ENCODE peak calls at places on chromosomes 7 and 10, in four cellular contexts. One of them, this sample, is unnamed.

GRCh38 chr10:71881956-71882355 is 30.9 kb upstream of the PSAP start:
- DNase-seq in H1: no peak
- DNase-seq in suprapubic skin: no peak
- DNase-seq in K562: no peak
- DNase-seq in this sample: no peak

GRCh38 chr7:40965745-40966144 is 737.1 kb downstream of the INHBA start:
- DNase-seq in H1: no peak
- DNase-seq in suprapubic skin: no peak
- DNase-seq in K562: no peak
- DNase-seq in this sample: no peak

GRCh38 chr7:77913977-77914607 is 115.5 kb downstream of the PHTF2 start:
- DNase-seq in H1: no peak
- DNase-seq in suprapubic skin: no peak
- DNase-seq in K562: peak; percentile 21
- DNase-seq in this sample: no peak

GRCh38 chr7:80940539-80941205 is 21.8 kb upstream of the SEMA3C start:
- DNase-seq in H1: no peak
- DNase-seq in suprapubic skin: no peak
- DNase-seq in K562: no peak
- DNase-seq in this sample: no peak

GRCh38 chr10:128040096-128040495 is 86.1 kb downstream of the MKI67 start:
- DNase-seq in H1: no peak
- DNase-seq in suprapubic skin: no peak
- DNase-seq in K562: no peak
- DNase-seq in this sample: no peak

GRCh38 chr7:136045181-136045580 is 68.0 kb upstream of the MTPN start:
- DNase-seq in H1: no peak
- DNase-seq in suprapubic skin: no peak
- DNase-seq in K562: no peak
- DNase-seq in this sample: no peak

GRCh38 chr10:71059059-71059818 is 153.1 kb upstream of the UNC5B start:
- DNase-seq in H1: no peak
- DNase-seq in suprapubic skin: no peak
- DNase-seq in K562: no peak
- DNase-seq in this sample: no peak

GRCh38 chr7:92092210-92092609 is 42.1 kb downstream of the CYP51A1 start:
- DNase-seq in H1: no peak
- DNase-seq in suprapubic skin: no peak
- DNase-seq in K562: no peak
- DNase-seq in this sample: no peak

GRCh38 chr10:102785818-102786217 is 42.1 kb downstream of the WBP1L start:
- DNase-seq in H1: no peak
- DNase-seq in suprapubic skin: no peak
- DNase-seq in K562: no peak
- DNase-seq in this sample: no peak

GRCh38 chr7:149202831-149203231 is 7.5 kb downstream of the ZNF282 start:
- DNase-seq in H1: no peak
- DNase-seq in suprapubic skin: no peak
- DNase-seq in K562: no peak
- DNase-seq in this sample: no peak

GRCh38 chr7:46153951-46154787 is 233.1 kb upstream of the IGFBP3 start:
- DNase-seq in H1: no peak
- DNase-seq in suprapubic skin: no peak
- DNase-seq in K562: no peak
- DNase-seq in this sample: no peak

GRCh38 chr10:59904431-59905065 is 1.8 kb downstream of the CCDC6 start:
- DNase-seq in H1: no peak
- DNase-seq in suprapubic skin: no peak
- DNase-seq in K562: no peak
- DNase-seq in this sample: no peak

GRCh38 chr10:116687633-116688032 is 54.7 kb downstream of the HSPA12A start:
- DNase-seq in H1: no peak
- DNase-seq in suprapubic skin: no peak
- DNase-seq in K562: no peak
- DNase-seq in this sample: no peak

GRCh38 chr10:3805791-3806381 is 20.9 kb upstream of the KLF6 start:
- DNase-seq in H1: no peak
- DNase-seq in suprapubic skin: no peak
- DNase-seq in K562: peak; percentile 67
- DNase-seq in this sample: no peak

GRCh38 chr10:99536400-99537254 is 3.9 kb downstream of the NKX2-3 start:
- DNase-seq in H1: peak; percentile 82
- DNase-seq in suprapubic skin: no peak
- DNase-seq in K562: no peak
- DNase-seq in this sample: no peak

GRCh38 chr7:7554647-7555575 is 11.8 kb upstream of the MIOS start:
- DNase-seq in H1: no peak
- DNase-seq in suprapubic skin: no peak
- DNase-seq in K562: no peak
- DNase-seq in this sample: no peak

GRCh38 chr10:6204063-6204340 is 1.3 kb downstream of the PFKFB3 start:
- DNase-seq in H1: peak; percentile 71
- DNase-seq in suprapubic skin: no peak
- DNase-seq in K562: no peak
- DNase-seq in this sample: no peak

GRCh38 chr7:159226303-159226702 is 81.6 kb upstream of the VIPR2 start:
- DNase-seq in H1: no peak
- DNase-seq in suprapubic skin: no peak
- DNase-seq in K562: no peak
- DNase-seq in this sample: no peak

GRCh38 chr7:139626817-139627216 is 103.3 kb downstream of the CLEC2L start:
- DNase-seq in H1: no peak
- DNase-seq in suprapubic skin: no peak
- DNase-seq in K562: no peak
- DNase-seq in this sample: no peak

GRCh38 chr7:35702541-35702940 is 7.6 kb upstream of the HERPUD2 start:
- DNase-seq in H1: no peak
- DNase-seq in suprapubic skin: no peak
- DNase-seq in K562: no peak
- DNase-seq in this sample: no peak

GRCh38 chr7:136953386-136953785 is 84.9 kb downstream of the CHRM2 start:
- DNase-seq in H1: no peak
- DNase-seq in suprapubic skin: no peak
- DNase-seq in K562: no peak
- DNase-seq in this sample: no peak

GRCh38 chr10:14244147-14244546 is 86.6 kb downstream of the FRMD4A start:
- DNase-seq in H1: peak; percentile 61
- DNase-seq in suprapubic skin: no peak
- DNase-seq in K562: no peak
- DNase-seq in this sample: no peak

GRCh38 chr7:13117103-13117502 is 429.7 kb downstream of the ARL4A start:
- DNase-seq in H1: no peak
- DNase-seq in suprapubic skin: no peak
- DNase-seq in K562: no peak
- DNase-seq in this sample: no peak

GRCh38 chr10:30170814-30171213 is 111.4 kb upstream of the JCAD start:
- DNase-seq in H1: no peak
- DNase-seq in suprapubic skin: no peak
- DNase-seq in K562: no peak
- DNase-seq in this sample: no peak

GRCh38 chr10:19930936-19931859 is 115.0 kb downstream of the PLXDC2 start:
- DNase-seq in H1: no peak
- DNase-seq in suprapubic skin: no peak
- DNase-seq in K562: no peak
- DNase-seq in this sample: peak; percentile 63

GRCh38 chr7:79241288-79242055 is 212.0 kb downstream of the MAGI2 start:
- DNase-seq in H1: no peak
- DNase-seq in suprapubic skin: no peak
- DNase-seq in K562: no peak
- DNase-seq in this sample: no peak

GRCh38 chr7:121587454-121587853 is 191.3 kb upstream of the FAM3C start:
- DNase-seq in H1: no peak
- DNase-seq in suprapubic skin: no peak
- DNase-seq in K562: no peak
- DNase-seq in this sample: no peak

GRCh38 chr7:8042796-8043535 is 74.4 kb downstream of the GLCCI1 start:
- DNase-seq in H1: no peak
- DNase-seq in suprapubic skin: no peak
- DNase-seq in K562: no peak
- DNase-seq in this sample: no peak

GRCh38 chr10:14302035-14302434 is 28.7 kb downstream of the FRMD4A start:
- DNase-seq in H1: no peak
- DNase-seq in suprapubic skin: no peak
- DNase-seq in K562: no peak
- DNase-seq in this sample: no peak

DNA sequence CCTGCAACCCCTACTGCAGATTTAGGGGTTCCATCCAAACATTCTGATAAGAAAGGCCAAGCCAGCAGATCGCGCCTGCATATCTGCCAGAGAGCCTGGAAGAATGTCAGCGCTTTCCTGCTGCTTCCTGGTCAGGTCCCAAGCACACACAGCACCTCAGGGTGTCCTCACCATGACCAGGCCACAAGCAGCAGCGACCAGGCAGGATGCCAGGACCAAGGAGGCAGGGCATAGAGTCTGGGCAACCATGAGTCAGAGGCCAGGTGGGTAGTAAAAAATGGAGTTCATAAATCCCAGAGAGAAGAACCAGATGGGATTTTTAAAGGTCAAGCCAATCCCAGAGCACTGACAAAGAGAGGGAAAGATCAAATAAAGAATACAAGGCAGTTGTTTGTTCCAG is 5.5 kb upstream of the FAM131B start:
- DNase-seq in H1: no peak
- DNase-seq in suprapubic skin: peak; percentile 60
- DNase-seq in K562: no peak
- DNase-seq in this sample: no peak
- TF ChIP-seq POLR2AphosphoS5 in H1: no peak
- TF ChIP-seq POLR2AphosphoS5 in suprapubic skin: no peak
- TF ChIP-seq POLR2AphosphoS5 in K562: no peak
- TF ChIP-seq POLR2AphosphoS5 in this sample: no peak

GRCh38 chr7:25851332-25852248 is 300.4 kb upstream of the NFE2L3 start:
- DNase-seq in H1: peak; percentile 91
- DNase-seq in suprapubic skin: peak; percentile 89
- DNase-seq in K562: peak; percentile 62
- DNase-seq in this sample: peak; percentile 85
- TF ChIP-seq POLR2AphosphoS5 in H1: no peak
- TF ChIP-seq POLR2AphosphoS5 in suprapubic skin: no peak
- TF ChIP-seq POLR2AphosphoS5 in K562: no peak
- TF ChIP-seq POLR2AphosphoS5 in this sample: peak; percentile 77

GRCh38 chr7:19110026-19110777 is 7.2 kb downstream of the TWIST1 start:
- DNase-seq in H1: no peak
- DNase-seq in suprapubic skin: no peak
- DNase-seq in K562: no peak
- DNase-seq in this sample: no peak

GRCh38 chr7:19110778-19111175 is 6.7 kb downstream of the TWIST1 start:
- DNase-seq in H1: peak; percentile 53
- DNase-seq in suprapubic skin: no peak
- DNase-seq in K562: no peak
- DNase-seq in this sample: no peak

GRCh38 chr7:19107142-19107391 is 10.4 kb downstream of the TWIST1 start:
- DNase-seq in H1: no peak
- DNase-seq in suprapubic skin: no peak
- DNase-seq in K562: no peak
- DNase-seq in this sample: no peak

GRCh38 chr7:19107392-19108147 is 9.9 kb downstream of the TWIST1 start:
- DNase-seq in H1: peak; percentile 69
- DNase-seq in suprapubic skin: peak; percentile 78
- DNase-seq in K562: no peak
- DNase-seq in this sample: no peak

DNA sequence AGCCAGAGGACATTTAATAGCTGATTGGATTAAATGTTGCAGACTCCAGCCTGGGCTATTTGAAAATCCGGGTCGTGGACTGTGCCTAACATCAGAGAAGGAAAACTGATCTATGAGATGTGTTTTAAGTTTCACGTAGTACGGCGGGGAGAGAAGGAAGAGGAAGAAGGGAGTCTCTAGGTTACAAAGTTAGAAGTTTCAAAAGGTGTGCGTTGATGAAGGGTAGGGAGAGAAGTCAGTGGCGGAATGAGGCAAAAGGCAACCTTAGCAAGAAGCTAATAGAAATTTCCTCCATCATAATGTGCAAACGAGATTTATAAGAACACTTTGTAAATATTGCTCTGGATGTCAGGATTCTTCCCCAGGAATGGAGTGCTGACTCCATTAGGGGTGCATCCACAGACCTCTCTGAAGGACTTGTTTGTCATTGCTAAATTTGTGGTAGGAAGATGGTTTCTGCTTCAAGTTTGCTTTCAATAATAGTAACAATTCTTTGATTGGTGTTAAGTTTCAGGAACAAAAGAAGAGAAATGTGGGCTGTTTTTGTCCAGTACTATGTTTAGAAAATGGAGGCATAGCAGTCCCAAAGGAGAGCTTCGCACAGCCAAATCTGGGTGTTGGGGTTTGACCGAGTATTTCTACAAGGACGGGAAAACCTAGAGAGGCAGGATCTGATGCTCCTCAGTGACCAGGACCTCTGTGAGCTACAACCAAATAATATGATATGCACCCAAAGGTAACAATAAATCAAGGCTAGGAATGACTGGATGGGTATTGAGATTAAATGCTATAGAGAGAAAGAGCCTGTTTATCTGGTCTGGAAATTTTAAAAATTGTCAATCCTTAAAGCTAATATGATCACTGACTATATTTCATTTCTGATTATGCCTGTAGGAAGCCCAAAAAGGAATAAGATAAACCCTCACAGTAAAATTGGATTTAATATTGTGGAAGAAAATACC is 8.2 kb downstream of the TWIST1 start:
- DNase-seq in H1: no peak
- DNase-seq in suprapubic skin: no peak
- DNase-seq in K562: no peak
- DNase-seq in this sample: no peak
- TF ChIP-seq POLR2AphosphoS5 in H1: no peak
- TF ChIP-seq POLR2AphosphoS5 in suprapubic skin: no peak
- TF ChIP-seq POLR2AphosphoS5 in K562: no peak
- TF ChIP-seq POLR2AphosphoS5 in this sample: no peak

DNA sequence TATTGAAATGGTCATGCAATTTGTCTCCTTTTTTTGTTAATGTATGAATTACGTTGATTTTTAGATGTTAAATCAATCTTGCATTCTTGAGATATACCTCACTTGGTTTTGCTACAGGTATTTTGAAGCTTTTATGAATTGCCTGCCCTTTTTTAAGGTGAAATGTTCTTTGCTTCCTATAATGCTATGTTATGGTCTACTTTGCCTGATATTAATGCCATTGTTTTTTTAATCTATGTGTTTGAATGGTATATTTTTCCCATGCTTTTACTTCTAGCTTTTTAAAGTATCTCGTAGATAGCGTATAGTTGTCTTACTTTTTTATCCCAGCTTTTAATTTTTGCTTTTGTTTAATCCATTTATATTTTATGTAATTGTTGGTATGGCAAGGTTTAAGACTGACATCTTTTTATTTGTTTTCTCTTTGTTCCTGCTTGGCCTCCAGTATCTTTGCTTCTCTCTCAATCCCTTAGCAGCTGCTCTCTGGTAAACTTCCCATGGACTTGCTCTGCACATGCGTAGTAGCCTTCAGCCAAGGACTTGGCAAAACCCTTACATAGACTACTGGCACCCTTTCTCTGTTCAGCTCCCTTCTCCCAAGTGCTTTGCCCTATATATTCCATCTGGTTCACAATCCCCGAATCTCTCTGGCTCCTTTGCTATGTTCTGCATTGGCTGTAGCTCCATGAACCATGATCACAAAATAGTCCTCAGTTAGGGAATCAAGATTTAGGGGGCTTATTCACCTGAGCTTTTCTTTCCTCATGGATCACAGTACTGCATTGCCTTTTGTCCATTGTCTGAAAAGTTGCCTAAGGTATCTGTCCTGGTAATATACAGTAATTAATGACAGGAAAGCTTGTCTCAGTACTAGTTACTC is 8.4 kb downstream of the TRIM24 start:
- DNase-seq in H1: no peak
- DNase-seq in suprapubic skin: no peak
- DNase-seq in K562: no peak
- DNase-seq in this sample: peak; percentile 33
- TF ChIP-seq POLR2AphosphoS5 in H1: no peak
- TF ChIP-seq POLR2AphosphoS5 in suprapubic skin: no peak
- TF ChIP-seq POLR2AphosphoS5 in K562: no peak
- TF ChIP-seq POLR2AphosphoS5 in this sample: peak; percentile 55